ENCODE peak calls at places on chromosomes 11 and 22, in four cellular contexts. One of them, this sample, is unnamed.

GRCh38 chr22:29151316-29151715 is 54.4 kb upstream of the EMID1 start:
- DNase-seq in activated CD4-positive, alpha-beta T cell treated with anti-CD3 and anti-CD28 coated beads for 48 hours: no peak
- DNase-seq in stimulated activated CD4-positive, alpha-beta T cell treated with anti-CD3 and anti-CD28 coated beads, Interleukin-2, amount 100 ng/mL, for 48 hours: no peak
- DNase-seq in IMR-90: no peak
- DNase-seq in this sample: no peak

GRCh38 chr11:71391786-71392185 is 56.4 kb downstream of the DHCR7 start:
- DNase-seq in IMR-90: no peak
- DNase-seq in activated CD4-positive, alpha-beta T cell treated with anti-CD3 and anti-CD28 coated beads for 48 hours: no peak
- DNase-seq in stimulated activated CD4-positive, alpha-beta T cell treated with anti-CD3 and anti-CD28 coated beads, Interleukin-2, amount 100 ng/mL, for 48 hours: no peak
- DNase-seq in this sample: no peak

GRCh38 chr11:26330255-26330654 is 1.7 kb upstream of the ANO3 start:
- DNase-seq in stimulated activated CD4-positive, alpha-beta T cell treated with anti-CD3 and anti-CD28 coated beads, Interleukin-2, amount 100 ng/mL, for 48 hours: no peak
- DNase-seq in IMR-90: no peak
- DNase-seq in activated CD4-positive, alpha-beta T cell treated with anti-CD3 and anti-CD28 coated beads for 48 hours: no peak
- DNase-seq in this sample: no peak

GRCh38 chr22:50271519-50271970 is 1.4 kb upstream of the MAPK11 start:
- DNase-seq in activated CD4-positive, alpha-beta T cell treated with anti-CD3 and anti-CD28 coated beads for 48 hours: peak
- DNase-seq in IMR-90: peak
- DNase-seq in stimulated activated CD4-positive, alpha-beta T cell treated with anti-CD3 and anti-CD28 coated beads, Interleukin-2, amount 100 ng/mL, for 48 hours: peak
- DNase-seq in this sample: no peak

GRCh38 chr22:46878549-46878948 is 116.1 kb downstream of the TBC1D22A start:
- DNase-seq in IMR-90: no peak
- DNase-seq in stimulated activated CD4-positive, alpha-beta T cell treated with anti-CD3 and anti-CD28 coated beads, Interleukin-2, amount 100 ng/mL, for 48 hours: no peak
- DNase-seq in activated CD4-positive, alpha-beta T cell treated with anti-CD3 and anti-CD28 coated beads for 48 hours: no peak
- DNase-seq in this sample: no peak

GRCh38 chr11:15006139-15006759 is 34.1 kb upstream of the CALCA start:
- DNase-seq in IMR-90: peak
- DNase-seq in activated CD4-positive, alpha-beta T cell treated with anti-CD3 and anti-CD28 coated beads for 48 hours: no peak
- DNase-seq in stimulated activated CD4-positive, alpha-beta T cell treated with anti-CD3 and anti-CD28 coated beads, Interleukin-2, amount 100 ng/mL, for 48 hours: no peak
- DNase-seq in this sample: no peak

GRCh38 chr11:111795333-111795985 is 29.3 kb upstream of the PPP2R1B start:
- DNase-seq in stimulated activated CD4-positive, alpha-beta T cell treated with anti-CD3 and anti-CD28 coated beads, Interleukin-2, amount 100 ng/mL, for 48 hours: no peak
- DNase-seq in activated CD4-positive, alpha-beta T cell treated with anti-CD3 and anti-CD28 coated beads for 48 hours: no peak
- DNase-seq in IMR-90: peak
- DNase-seq in this sample: no peak

GRCh38 chr11:87007938-87008337 is 29.8 kb upstream of the TMEM135 start:
- DNase-seq in activated CD4-positive, alpha-beta T cell treated with anti-CD3 and anti-CD28 coated beads for 48 hours: no peak
- DNase-seq in stimulated activated CD4-positive, alpha-beta T cell treated with anti-CD3 and anti-CD28 coated beads, Interleukin-2, amount 100 ng/mL, for 48 hours: no peak
- DNase-seq in IMR-90: peak
- DNase-seq in this sample: no peak

GRCh38 chr11:57224537-57224936 is 12.5 kb downstream of the APLNR start:
- DNase-seq in activated CD4-positive, alpha-beta T cell treated with anti-CD3 and anti-CD28 coated beads for 48 hours: no peak
- DNase-seq in IMR-90: peak
- DNase-seq in stimulated activated CD4-positive, alpha-beta T cell treated with anti-CD3 and anti-CD28 coated beads, Interleukin-2, amount 100 ng/mL, for 48 hours: no peak
- DNase-seq in this sample: no peak

GRCh38 chr11:83122050-83122449 is 34.9 kb upstream of the PCF11 start:
- DNase-seq in activated CD4-positive, alpha-beta T cell treated with anti-CD3 and anti-CD28 coated beads for 48 hours: no peak
- DNase-seq in stimulated activated CD4-positive, alpha-beta T cell treated with anti-CD3 and anti-CD28 coated beads, Interleukin-2, amount 100 ng/mL, for 48 hours: no peak
- DNase-seq in IMR-90: no peak
- DNase-seq in this sample: no peak

GRCh38 chr11:58707767-58708166 is 24.0 kb downstream of the GLYAT start:
- DNase-seq in activated CD4-positive, alpha-beta T cell treated with anti-CD3 and anti-CD28 coated beads for 48 hours: no peak
- DNase-seq in IMR-90: no peak
- DNase-seq in stimulated activated CD4-positive, alpha-beta T cell treated with anti-CD3 and anti-CD28 coated beads, Interleukin-2, amount 100 ng/mL, for 48 hours: no peak
- DNase-seq in this sample: no peak

GRCh38 chr11:47272706-47273105 is 2.8 kb downstream of the MADD start:
- DNase-seq in activated CD4-positive, alpha-beta T cell treated with anti-CD3 and anti-CD28 coated beads for 48 hours: no peak
- DNase-seq in IMR-90: peak
- DNase-seq in stimulated activated CD4-positive, alpha-beta T cell treated with anti-CD3 and anti-CD28 coated beads, Interleukin-2, amount 100 ng/mL, for 48 hours: no peak
- DNase-seq in this sample: no peak

GRCh38 chr11:133832096-133833081 is 12.9 kb downstream of the SPATA19 start:
- DNase-seq in stimulated activated CD4-positive, alpha-beta T cell treated with anti-CD3 and anti-CD28 coated beads, Interleukin-2, amount 100 ng/mL, for 48 hours: no peak
- DNase-seq in activated CD4-positive, alpha-beta T cell treated with anti-CD3 and anti-CD28 coated beads for 48 hours: no peak
- DNase-seq in IMR-90: no peak
- DNase-seq in this sample: no peak

GRCh38 chr11:2564588-2565440 is 120.0 kb downstream of the KCNQ1 start:
- DNase-seq in IMR-90: no peak
- DNase-seq in activated CD4-positive, alpha-beta T cell treated with anti-CD3 and anti-CD28 coated beads for 48 hours: no peak
- DNase-seq in stimulated activated CD4-positive, alpha-beta T cell treated with anti-CD3 and anti-CD28 coated beads, Interleukin-2, amount 100 ng/mL, for 48 hours: no peak
- DNase-seq in this sample: no peak

GRCh38 chr11:93133710-93134109 is 64.1 kb downstream of the SLC36A4 start:
- DNase-seq in IMR-90: peak
- DNase-seq in activated CD4-positive, alpha-beta T cell treated with anti-CD3 and anti-CD28 coated beads for 48 hours: no peak
- DNase-seq in stimulated activated CD4-positive, alpha-beta T cell treated with anti-CD3 and anti-CD28 coated beads, Interleukin-2, amount 100 ng/mL, for 48 hours: no peak
- DNase-seq in this sample: no peak

GRCh38 chr11:129364143-129364654 is 11.4 kb upstream of the BARX2 start:
- DNase-seq in stimulated activated CD4-positive, alpha-beta T cell treated with anti-CD3 and anti-CD28 coated beads, Interleukin-2, amount 100 ng/mL, for 48 hours: peak
- DNase-seq in activated CD4-positive, alpha-beta T cell treated with anti-CD3 and anti-CD28 coated beads for 48 hours: peak
- DNase-seq in IMR-90: peak
- DNase-seq in this sample: peak

GRCh38 chr11:69891421-69892236 is 72.4 kb upstream of the FGF3 start:
- DNase-seq in activated CD4-positive, alpha-beta T cell treated with anti-CD3 and anti-CD28 coated beads for 48 hours: no peak
- DNase-seq in stimulated activated CD4-positive, alpha-beta T cell treated with anti-CD3 and anti-CD28 coated beads, Interleukin-2, amount 100 ng/mL, for 48 hours: no peak
- DNase-seq in IMR-90: peak
- DNase-seq in this sample: no peak

GRCh38 chr11:1199689-1200610 is 22.9 kb upstream of the MUC5B start:
- DNase-seq in activated CD4-positive, alpha-beta T cell treated with anti-CD3 and anti-CD28 coated beads for 48 hours: no peak
- DNase-seq in IMR-90: no peak
- DNase-seq in stimulated activated CD4-positive, alpha-beta T cell treated with anti-CD3 and anti-CD28 coated beads, Interleukin-2, amount 100 ng/mL, for 48 hours: no peak
- DNase-seq in this sample: peak

GRCh38 chr22:44727148-44727547 is 25.1 kb downstream of the PRR5 start:
- DNase-seq in activated CD4-positive, alpha-beta T cell treated with anti-CD3 and anti-CD28 coated beads for 48 hours: no peak
- DNase-seq in stimulated activated CD4-positive, alpha-beta T cell treated with anti-CD3 and anti-CD28 coated beads, Interleukin-2, amount 100 ng/mL, for 48 hours: no peak
- DNase-seq in IMR-90: no peak
- DNase-seq in this sample: no peak

GRCh38 chr11:5689551-5689983 is at the start of gene TRIM22:
- DNase-seq in IMR-90: peak
- DNase-seq in activated CD4-positive, alpha-beta T cell treated with anti-CD3 and anti-CD28 coated beads for 48 hours: peak
- DNase-seq in stimulated activated CD4-positive, alpha-beta T cell treated with anti-CD3 and anti-CD28 coated beads, Interleukin-2, amount 100 ng/mL, for 48 hours: peak
- DNase-seq in this sample: no peak

GRCh38 chr22:38756631-38757463 is 1.0 kb upstream of the SUN2 start:
- DNase-seq in IMR-90: no peak
- DNase-seq in stimulated activated CD4-positive, alpha-beta T cell treated with anti-CD3 and anti-CD28 coated beads, Interleukin-2, amount 100 ng/mL, for 48 hours: no peak
- DNase-seq in activated CD4-positive, alpha-beta T cell treated with anti-CD3 and anti-CD28 coated beads for 48 hours: peak
- DNase-seq in this sample: no peak

GRCh38 chr22:50705219-50705691 is 32.6 kb downstream of the SHANK3 start:
- DNase-seq in stimulated activated CD4-positive, alpha-beta T cell treated with anti-CD3 and anti-CD28 coated beads, Interleukin-2, amount 100 ng/mL, for 48 hours: no peak
- DNase-seq in IMR-90: peak
- DNase-seq in activated CD4-positive, alpha-beta T cell treated with anti-CD3 and anti-CD28 coated beads for 48 hours: no peak
- DNase-seq in this sample: peak

GRCh38 chr22:38469306-38469781 is 1.4 kb downstream of the KDELR3 start:
- DNase-seq in IMR-90: no peak
- DNase-seq in activated CD4-positive, alpha-beta T cell treated with anti-CD3 and anti-CD28 coated beads for 48 hours: no peak
- DNase-seq in stimulated activated CD4-positive, alpha-beta T cell treated with anti-CD3 and anti-CD28 coated beads, Interleukin-2, amount 100 ng/mL, for 48 hours: no peak
- DNase-seq in this sample: no peak

GRCh38 chr11:123391646-123392348 is 38.3 kb upstream of the GRAMD1B start:
- DNase-seq in IMR-90: no peak
- DNase-seq in stimulated activated CD4-positive, alpha-beta T cell treated with anti-CD3 and anti-CD28 coated beads, Interleukin-2, amount 100 ng/mL, for 48 hours: no peak
- DNase-seq in activated CD4-positive, alpha-beta T cell treated with anti-CD3 and anti-CD28 coated beads for 48 hours: no peak
- DNase-seq in this sample: no peak

GRCh38 chr11:115498354-115498753 is 5.9 kb downstream of the CADM1 start:
- DNase-seq in activated CD4-positive, alpha-beta T cell treated with anti-CD3 and anti-CD28 coated beads for 48 hours: no peak
- DNase-seq in IMR-90: no peak
- DNase-seq in stimulated activated CD4-positive, alpha-beta T cell treated with anti-CD3 and anti-CD28 coated beads, Interleukin-2, amount 100 ng/mL, for 48 hours: no peak
- DNase-seq in this sample: no peak

GRCh38 chr11:6531267-6531752 is 34.2 kb downstream of the DNHD1 start:
- DNase-seq in stimulated activated CD4-positive, alpha-beta T cell treated with anti-CD3 and anti-CD28 coated beads, Interleukin-2, amount 100 ng/mL, for 48 hours: no peak
- DNase-seq in IMR-90: peak
- DNase-seq in activated CD4-positive, alpha-beta T cell treated with anti-CD3 and anti-CD28 coated beads for 48 hours: no peak
- DNase-seq in this sample: no peak

GRCh38 chr22:24370426-24370825 is 57.0 kb upstream of the ADORA2A start:
- DNase-seq in activated CD4-positive, alpha-beta T cell treated with anti-CD3 and anti-CD28 coated beads for 48 hours: no peak
- DNase-seq in stimulated activated CD4-positive, alpha-beta T cell treated with anti-CD3 and anti-CD28 coated beads, Interleukin-2, amount 100 ng/mL, for 48 hours: no peak
- DNase-seq in IMR-90: no peak
- DNase-seq in this sample: no peak

GRCh38 chr11:96045622-96046456 is 121.9 kb upstream of the MTMR2 start:
- DNase-seq in activated CD4-positive, alpha-beta T cell treated with anti-CD3 and anti-CD28 coated beads for 48 hours: no peak
- DNase-seq in stimulated activated CD4-positive, alpha-beta T cell treated with anti-CD3 and anti-CD28 coated beads, Interleukin-2, amount 100 ng/mL, for 48 hours: no peak
- DNase-seq in IMR-90: peak
- DNase-seq in this sample: peak

GRCh38 chr22:35705141-35705540 is 12.5 kb upstream of the APOL5 start:
- DNase-seq in stimulated activated CD4-positive, alpha-beta T cell treated with anti-CD3 and anti-CD28 coated beads, Interleukin-2, amount 100 ng/mL, for 48 hours: no peak
- DNase-seq in activated CD4-positive, alpha-beta T cell treated with anti-CD3 and anti-CD28 coated beads for 48 hours: no peak
- DNase-seq in IMR-90: peak
- DNase-seq in this sample: no peak

GRCh38 chr11:105100206-105100605 is 39.4 kb downstream of the CARD18 start:
- DNase-seq in activated CD4-positive, alpha-beta T cell treated with anti-CD3 and anti-CD28 coated beads for 48 hours: no peak
- DNase-seq in IMR-90: no peak
- DNase-seq in stimulated activated CD4-positive, alpha-beta T cell treated with anti-CD3 and anti-CD28 coated beads, Interleukin-2, amount 100 ng/mL, for 48 hours: no peak
- DNase-seq in this sample: no peak

GRCh38 chr11:114061053-114062049 is 1.8 kb downstream of the ZBTB16 start:
- DNase-seq in IMR-90: no peak
- DNase-seq in activated CD4-positive, alpha-beta T cell treated with anti-CD3 and anti-CD28 coated beads for 48 hours: no peak
- DNase-seq in stimulated activated CD4-positive, alpha-beta T cell treated with anti-CD3 and anti-CD28 coated beads, Interleukin-2, amount 100 ng/mL, for 48 hours: no peak
- DNase-seq in this sample: peak

GRCh38 chr11:6402061-6402470 is 11.8 kb downstream of the SMPD1 start:
- DNase-seq in stimulated activated CD4-positive, alpha-beta T cell treated with anti-CD3 and anti-CD28 coated beads, Interleukin-2, amount 100 ng/mL, for 48 hours: no peak
- DNase-seq in activated CD4-positive, alpha-beta T cell treated with anti-CD3 and anti-CD28 coated beads for 48 hours: peak
- DNase-seq in IMR-90: no peak
- DNase-seq in this sample: no peak

This sample was measured in progenitor cell of endocrine pancreas.